ENCODE peak calls at places on chromosomes 7 and 10, in eight cellular contexts. J is spleen, X is lower leg skin, N is tibial nerve, H is sigmoid colon, Y is adrenal gland, D is stomach, I is IMR-90. O is an unnamed sample.
A peak's percentile ranks its signal among the peaks of the same experiment; 100 is the strongest.

GRCh38 chr10:75512534-75512933 is 81.1 kb downstream of the LRMDA start:
- DNase-seq in J (no peak), X (no peak), N (no peak), H (peak; percentile 75), Y (no peak), D (peak; percentile 61), I (no peak), O (no peak)

GRCh38 chr10:88652621-88653020 is 11.6 kb upstream of the LIPF start:
- DNase-seq in J (no peak), X (no peak), N (no peak), H (no peak), Y (no peak), D (no peak), I (peak; percentile 16), O (no peak)

GRCh38 chr7:141562543-141562942 is 11.3 kb downstream of the AGK start:
- DNase-seq in J (no peak), X (no peak), N (no peak), H (no peak), Y (no peak), D (no peak), I (no peak), O (no peak)

GRCh38 chr7:119925890-119926289 is 347.1 kb upstream of the KCND2 start:
- DNase-seq in J (no peak), X (no peak), N (no peak), H (no peak), Y (no peak), D (no peak), I (no peak), O (peak; percentile 89)

GRCh38 chr10:50431791-50432190 is 180.5 kb upstream of the ASAH2 start:
- DNase-seq in J (no peak), X (no peak), N (no peak), H (no peak), Y (no peak), D (no peak), I (no peak), O (no peak)

GRCh38 chr7:46522354-46522906 is 601.4 kb upstream of the IGFBP3 start:
- DNase-seq in J (no peak), X (no peak), N (no peak), H (no peak), Y (no peak), D (no peak), I (no peak), O (no peak)

GRCh38 chr7:140640060-140640611 is 477 bp downstream of the DENND2A start:
- DNase-seq in J (peak; percentile 82), X (no peak), N (no peak), H (peak; percentile 80), Y (peak; percentile 22), D (peak; percentile 34), I (peak; percentile 50), O (no peak)

GRCh38 chr10:43380610-43381222 is 9.3 kb downstream of the FXYD4 start:
- DNase-seq in J (no peak), X (no peak), N (no peak), H (peak; percentile 6), Y (no peak), D (no peak), I (peak; percentile 44), O (peak; percentile 79)

GRCh38 chr10:110694263-110694662 is 50.1 kb downstream of the RBM20 start:
- DNase-seq in J (no peak), X (no peak), N (no peak), H (no peak), Y (no peak), D (no peak), I (no peak), O (no peak)

GRCh38 chr10:25451401-25451800 is 276.6 kb downstream of the GPR158 start:
- DNase-seq in J (no peak), X (no peak), N (no peak), H (no peak), Y (no peak), D (no peak), I (no peak), O (no peak)

GRCh38 chr7:16648551-16648950 is 2.6 kb downstream of the BZW2 start:
- DNase-seq in J (no peak), X (no peak), N (no peak), H (no peak), Y (no peak), D (no peak), I (no peak), O (no peak)

GRCh38 chr7:32616625-32617024 is 121.3 kb downstream of the AVL9 start:
- DNase-seq in J (no peak), X (peak; percentile 61), N (peak; percentile 22), H (no peak), Y (peak; percentile 24), D (no peak), I (peak; percentile 74), O (peak; percentile 20)

GRCh38 chr10:82811621-82812020 is 936.6 kb downstream of the NRG3 start:
- DNase-seq in J (no peak), X (no peak), N (no peak), H (no peak), Y (no peak), D (no peak), I (no peak), O (no peak)

DNA sequence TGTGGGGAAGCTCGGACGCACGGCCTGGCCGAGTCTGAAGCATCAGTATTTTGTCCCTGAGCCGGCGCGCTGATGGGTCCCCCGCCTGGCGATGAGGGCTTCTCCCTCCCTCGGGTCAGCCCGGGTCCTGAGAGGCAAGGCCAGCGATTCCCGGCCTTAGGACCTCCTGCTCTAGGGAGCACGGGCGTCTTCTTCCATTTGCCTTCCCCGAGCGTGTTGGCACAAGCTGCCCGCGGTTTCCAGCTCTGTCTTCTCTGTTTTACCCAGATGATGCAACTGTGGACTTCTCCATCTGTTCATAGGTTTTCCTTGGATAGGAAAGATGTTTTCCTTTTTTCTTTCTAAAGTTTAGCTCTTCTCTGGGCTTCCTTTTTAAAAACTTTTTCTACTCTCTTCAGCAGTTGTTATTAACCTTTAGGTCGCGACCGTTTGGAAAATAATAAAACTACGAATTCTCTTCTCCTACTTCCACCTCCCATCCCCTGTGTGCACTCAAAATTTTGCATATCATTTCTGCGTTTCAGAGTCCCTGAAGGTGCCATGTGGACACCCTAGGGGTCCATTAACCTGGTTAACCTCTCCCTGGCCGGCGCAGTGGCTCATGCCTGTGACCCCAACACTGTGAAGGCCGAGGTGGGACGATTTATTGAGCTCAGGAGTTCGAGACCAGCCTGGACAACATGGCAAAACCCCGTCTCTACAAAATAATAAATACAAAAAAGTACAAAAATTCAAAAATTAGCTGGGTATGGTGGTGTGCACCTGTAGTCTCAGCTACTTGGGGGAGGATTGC is 1.4 kb upstream of the SLC25A28 start:
- DNase-seq in J (peak; percentile 82), X (no peak), N (no peak), H (no peak), Y (peak; percentile 37), D (no peak), I (no peak), O (no peak)
- TF ChIP-seq POLR2A in J (no peak), X (peak; percentile 43), N (peak; percentile 87), H (peak; percentile 76), Y (peak; percentile 97), D (no peak), I (no peak), O (peak; percentile 8)

DNA sequence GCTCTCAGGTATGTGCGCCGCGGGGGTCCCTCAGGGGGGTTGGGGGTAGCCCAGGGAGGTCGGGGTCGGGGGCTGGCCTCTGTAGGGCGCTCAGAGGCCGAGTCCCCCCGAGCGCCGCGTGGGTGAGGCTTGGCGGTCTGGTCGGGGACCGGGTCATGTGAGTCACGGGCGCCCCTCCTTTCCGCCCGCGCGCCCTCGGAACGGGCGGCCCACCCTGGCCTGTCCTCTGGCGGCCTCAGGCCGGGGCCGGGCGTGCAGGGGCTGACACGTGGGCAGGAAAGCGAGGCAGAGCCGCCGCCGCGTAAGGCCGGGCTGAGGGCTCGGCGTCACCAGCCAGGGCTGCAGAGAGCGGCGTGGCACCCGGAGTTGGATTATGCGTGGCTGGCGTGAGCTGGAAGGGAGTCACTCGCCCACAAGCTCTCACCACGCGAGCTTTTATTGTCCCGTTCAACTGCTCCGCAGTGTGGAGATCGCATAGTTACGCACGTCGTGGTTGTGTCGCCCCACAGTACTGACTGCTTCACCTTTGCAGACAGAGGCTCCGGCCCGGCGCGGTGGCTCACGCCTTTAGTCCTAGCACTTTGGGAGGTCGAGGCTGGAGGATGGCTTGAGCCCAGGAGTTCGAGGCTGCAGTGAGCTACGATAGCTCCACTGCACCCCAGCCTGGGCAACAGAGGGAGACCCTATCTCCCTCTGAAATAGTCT is 387 bp downstream of the SHLD2 start:
- DNase-seq in J (peak; percentile 96), X (peak; percentile 76), N (peak; percentile 56), H (peak; percentile 90), Y (peak; percentile 86), D (peak; percentile 77), I (peak; percentile 80), O (peak; percentile 84)
- TF ChIP-seq POLR2A in J (no peak), X (no peak), N (peak; percentile 42), H (no peak), Y (peak; percentile 84), D (no peak), I (peak; percentile 83), O (peak; percentile 47)

GRCh38 chr7:55522268-55522902 is 49.9 kb downstream of the VOPP1 start:
- DNase-seq in J (no peak), X (no peak), N (no peak), H (no peak), Y (no peak), D (peak; percentile 23), I (no peak), O (no peak)

GRCh38 chr7:55520426-55521140 is 51.7 kb downstream of the VOPP1 start:
- DNase-seq in J (no peak), X (no peak), N (no peak), H (no peak), Y (no peak), D (no peak), I (no peak), O (no peak)

GRCh38 chr7:55518836-55519235 is 53.5 kb downstream of the VOPP1 start:
- DNase-seq in J (no peak), X (no peak), N (no peak), H (no peak), Y (no peak), D (no peak), I (no peak), O (no peak)

GRCh38 chr7:55523366-55523765 is 48.9 kb downstream of the VOPP1 start:
- DNase-seq in J (no peak), X (no peak), N (no peak), H (no peak), Y (no peak), D (peak; percentile 22), I (no peak), O (no peak)

GRCh38 chr7:55521543-55522267 is 50.6 kb downstream of the VOPP1 start:
- DNase-seq in J (no peak), X (no peak), N (no peak), H (no peak), Y (no peak), D (peak; percentile 21), I (peak; percentile 13), O (no peak)
- TF ChIP-seq POLR2A in J (no peak), X (no peak), N (no peak), H (no peak), Y (no peak), D (no peak), I (no peak), O (no peak)

DNA sequence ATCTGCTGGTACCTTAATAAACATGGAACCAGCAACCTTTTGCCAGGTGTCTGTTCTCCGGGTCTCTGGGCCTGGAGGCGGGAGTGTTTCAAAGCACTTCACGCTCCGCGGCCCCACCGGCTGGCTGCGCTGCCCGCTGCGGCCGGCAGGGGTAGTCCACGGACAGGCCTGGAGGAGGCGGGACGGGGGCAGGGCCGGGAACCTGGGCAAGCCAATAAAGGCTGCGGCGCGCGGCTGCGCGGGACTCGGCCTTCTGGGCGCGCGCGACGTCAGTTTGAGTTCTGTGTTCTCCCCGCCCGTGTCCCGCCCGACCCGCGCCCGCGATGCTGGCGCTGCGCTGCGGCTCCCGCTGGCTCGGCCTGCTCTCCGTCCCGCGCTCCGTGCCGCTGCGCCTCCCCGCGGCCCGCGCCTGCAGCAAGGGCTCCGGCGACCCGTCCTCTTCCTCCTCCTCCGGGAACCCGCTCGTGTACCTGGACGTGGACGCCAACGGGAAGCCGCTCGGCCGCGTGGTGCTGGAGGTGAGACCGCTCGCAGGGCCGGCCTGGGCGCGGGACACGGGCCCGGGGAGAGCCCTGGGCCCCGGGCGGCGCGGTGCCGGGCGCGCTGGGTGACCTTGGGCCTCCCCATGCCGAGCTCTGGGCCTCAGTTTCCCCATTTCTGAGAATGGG is at the start of gene PPIF:
- DNase-seq in J (peak; percentile 100), X (peak; percentile 91), N (peak; percentile 89), H (peak; percentile 98), Y (peak; percentile 95), D (peak; percentile 97), I (peak; percentile 88), O (peak; percentile 96)
- TF ChIP-seq POLR2A in J (peak; percentile 58), X (peak; percentile 26), N (peak; percentile 87), H (no peak), Y (peak; percentile 90), D (no peak), I (peak; percentile 96), O (peak; percentile 76)

O was measured in erythroblast.